ENCODE peak calls at places on chromosomes 2 and 18, in seven cellular contexts. T is glutamatergic neuron; F is Caco-2; X is NCI-H2227 treated with DMSO at 0.1 percent for 48 hours; Y is AG04450; U is activated T-helper 9 cell treated with anti-CD3 and anti-CD28 coated beads, Interleukin-2, amount 50 U/mL, for 16 hours; D is right lobe of liver. O is an unnamed sample.

GRCh38 chr2:9757430-9758287 is 85.6 kb upstream of the TAF1B start:
- DNase-seq in F (no peak), T (peak), U (no peak), D (no peak), X (peak), Y (no peak), O (peak)

GRCh38 chr2:2012505-2012904 is 268.2 kb upstream of the PXDN start:
- DNase-seq in F (no peak), U (no peak), T (no peak), D (no peak), Y (no peak), X (no peak), O (no peak)

GRCh38 chr2:99675110-99675661 is 185.4 kb upstream of the REV1 start:
- DNase-seq in F (no peak), D (no peak), X (no peak), Y (no peak), U (no peak), T (no peak), O (no peak)

GRCh38 chr18:79200546-79201268 is 131.5 kb downstream of the ATP9B start:
- DNase-seq in T (peak), F (no peak), Y (no peak), D (peak), U (peak), X (no peak), O (no peak)

GRCh38 chr18:57574866-57575265 is 11.6 kb downstream of the FECH start:
- DNase-seq in X (no peak), F (no peak), Y (no peak), D (no peak), T (no peak), U (no peak), O (no peak)

GRCh38 chr2:9768388-9768787 is 74.9 kb upstream of the TAF1B start:
- DNase-seq in D (no peak), X (peak), Y (no peak), F (no peak), U (no peak), T (peak), O (peak)

GRCh38 chr18:6963452-6964097 is 154.0 kb downstream of the LAMA1 start:
- DNase-seq in D (no peak), U (no peak), F (no peak), X (no peak), T (no peak), Y (no peak), O (no peak)

GRCh38 chr2:197209274-197209673 is 101.3 kb downstream of the ANKRD44 start:
- DNase-seq in Y (no peak), T (no peak), U (no peak), X (no peak), F (no peak), D (no peak), O (no peak)

GRCh38 chr2:1366546-1367134 is 46.6 kb upstream of the TPO start:
- DNase-seq in F (no peak), U (no peak), T (no peak), Y (no peak), D (peak), X (no peak), O (no peak)

GRCh38 chr2:205646680-205647079 is 35.6 kb upstream of the NRP2 start:
- DNase-seq in T (no peak), X (no peak), Y (no peak), D (no peak), U (no peak), F (no peak), O (no peak)

GRCh38 chr2:218993345-218994315 is at the start of gene CRYBA2:
- DNase-seq in F (peak), X (no peak), U (no peak), D (no peak), Y (no peak), T (peak), O (peak)

GRCh38 chr18:78445880-78446279 is 533.7 kb upstream of the SALL3 start:
- DNase-seq in F (no peak), T (no peak), D (no peak), Y (no peak), X (no peak), U (no peak), O (no peak)

GRCh38 chr2:24855703-24856102 is 62.5 kb downstream of the CENPO start:
- DNase-seq in Y (no peak), X (no peak), F (no peak), U (no peak), D (no peak), T (peak), O (no peak)